ENCODE peak calls at places on chromosome 14, in five cellular contexts. B is GM20000, A is psoas muscle, Y is lower leg skin, C is astrocyte of the spinal cord. G is an unnamed sample.

GRCh38 chr14:49489341-49489740 is 96.8 kb downstream of the RPS29 start:
- DNase-seq in B (no peak), A (no peak), Y (no peak), C (no peak), G (no peak)

GRCh38 chr14:44846232-44846824 is 115.4 kb downstream of the KLHL28 start:
- DNase-seq in B (peak; percentile 49), A (no peak), Y (no peak), C (peak; percentile 40), G (no peak)

GRCh38 chr14:75238728-75239455 is 39.7 kb upstream of the FOS start:
- DNase-seq in B (no peak), A (peak; percentile 40), Y (no peak), C (peak; percentile 20), G (no peak)

GRCh38 chr14:54565236-54566151 is 1.4 kb upstream of the SAMD4A start:
- DNase-seq in B (peak; percentile 94), A (peak; percentile 96), Y (peak; percentile 99), C (peak; percentile 94), G (peak; percentile 96)

GRCh38 chr14:98470663-98471062 is 801.3 kb downstream of the BCL11B start:
- DNase-seq in B (no peak), A (no peak), Y (no peak), C (no peak), G (no peak)

GRCh38 chr14:100159107-100159864 is at the start of gene DEGS2:
- DNase-seq in B (peak; percentile 92), A (no peak), Y (no peak), C (no peak), G (no peak)

GRCh38 chr14:56490379-56490778 is 89.2 kb upstream of the TMEM260 start:
- DNase-seq in B (peak; percentile 25), A (no peak), Y (no peak), C (peak; percentile 51), G (no peak)

GRCh38 chr14:51454351-51454750 is 197.4 kb upstream of the FRMD6 start:
- DNase-seq in B (no peak), A (no peak), Y (no peak), C (no peak), G (no peak)

GRCh38 chr14:77059276-77059934 is 30.9 kb upstream of the IRF2BPL start:
- DNase-seq in B (no peak), A (peak; percentile 68), Y (no peak), C (peak; percentile 93), G (no peak)

GRCh38 chr14:76705214-76705613 is 56.1 kb upstream of the VASH1 start:
- DNase-seq in B (no peak), A (no peak), Y (peak; percentile 56), C (no peak), G (peak; percentile 34)

GRCh38 chr14:68785817-68786490 is 6.9 kb downstream of the ZFP36L1 start:
- DNase-seq in B (no peak), A (no peak), Y (peak; percentile 84), C (peak; percentile 75), G (no peak)

GRCh38 chr14:54703724-54704123 is 136.8 kb downstream of the SAMD4A start:
- DNase-seq in B (no peak), A (no peak), Y (no peak), C (no peak), G (no peak)

GRCh38 chr14:22565391-22565945 is 23.6 kb downstream of the DAD1 start:
- DNase-seq in B (no peak), A (no peak), Y (no peak), C (no peak), G (no peak)

GRCh38 chr14:101250948-101251811 is 310.1 kb upstream of the DIO3 start:
- DNase-seq in B (no peak), A (no peak), Y (no peak), C (no peak), G (peak; percentile 84)

GRCh38 chr14:20548414-20549158 is 12.3 kb downstream of the RNASE9 start:
- DNase-seq in B (no peak), A (no peak), Y (no peak), C (no peak), G (no peak)

GRCh38 chr14:29821665-29822429 is 105.8 kb downstream of the PRKD1 start:
- DNase-seq in B (no peak), A (no peak), Y (no peak), C (no peak), G (no peak)

GRCh38 chr14:99543369-99543768 is 60.6 kb downstream of the CCDC85C start:
- DNase-seq in B (no peak), A (no peak), Y (no peak), C (no peak), G (no peak)

GRCh38 chr14:61925732-61926445 is 163.7 kb downstream of the SNAPC1 start:
- DNase-seq in B (no peak), A (no peak), Y (no peak), C (peak; percentile 16), G (no peak)

GRCh38 chr14:44979740-44980346 is 17.9 kb downstream of the TOGARAM1 start:
- DNase-seq in B (no peak), A (peak; percentile 33), Y (no peak), C (no peak), G (no peak)

GRCh38 chr14:76868453-76869170 is 42.4 kb downstream of the LRRC74A start:
- DNase-seq in B (no peak), A (no peak), Y (no peak), C (no peak), G (no peak)

GRCh38 chr14:100221419-100222218 is 17.3 kb upstream of the YY1 start:
- DNase-seq in B (peak; percentile 72), A (no peak), Y (peak; percentile 87), C (peak; percentile 72), G (no peak)

GRCh38 chr14:77607741-77608302 is 8.6 kb downstream of the SPTLC2 start:
- DNase-seq in B (no peak), A (no peak), Y (no peak), C (no peak), G (no peak)

GRCh38 chr14:99872786-99873440 is 79.7 kb downstream of the EML1 start:
- DNase-seq in B (no peak), A (no peak), Y (no peak), C (peak; percentile 33), G (no peak)

GRCh38 chr14:84225243-84225642 is 1304.7 kb upstream of the FLRT2 start:
- DNase-seq in B (no peak), A (no peak), Y (no peak), C (no peak), G (no peak)

GRCh38 chr14:67420102-67420739 is 8.3 kb upstream of the PLEK2 start:
- DNase-seq in B (no peak), A (no peak), Y (no peak), C (no peak), G (no peak)

GRCh38 chr14:92649934-92650545 is 98.4 kb downstream of the LGMN start:
- DNase-seq in B (no peak), A (peak; percentile 56), Y (peak; percentile 91), C (peak; percentile 51), G (no peak)

GRCh38 chr14:98210045-98210678 is 1061.8 kb downstream of the BCL11B start:
- DNase-seq in B (no peak), A (no peak), Y (no peak), C (peak; percentile 2), G (no peak)

GRCh38 chr14:68297871-68298468 is 478.4 kb downstream of the RAD51B start:
- DNase-seq in B (no peak), A (no peak), Y (no peak), C (peak; percentile 54), G (no peak)

GRCh38 chr14:93480867-93481266 is 50.1 kb downstream of the UNC79 start:
- DNase-seq in B (no peak), A (no peak), Y (no peak), C (no peak), G (no peak)

GRCh38 chr14:72812292-72812851 is 81.5 kb downstream of the DPF3 start:
- DNase-seq in B (no peak), A (peak; percentile 84), Y (no peak), C (no peak), G (no peak)

GRCh38 chr14:89214221-89214965 is 202.6 kb downstream of the FOXN3 start:
- DNase-seq in B (no peak), A (peak; percentile 55), Y (peak; percentile 90), C (peak; percentile 46), G (no peak)
- TF ChIP-seq CTCF in B (no peak), A (peak; percentile 19), Y (no peak), C (peak; percentile 2), G (no peak)

GRCh38 chr14:104521816-104522745 is 57.5 kb upstream of the C14orf180 start:
- DNase-seq in B (no peak), A (no peak), Y (peak; percentile 70), C (no peak), G (peak; percentile 79)
- TF ChIP-seq CTCF in B (no peak), A (no peak), Y (no peak), C (no peak), G (no peak)

DNA sequence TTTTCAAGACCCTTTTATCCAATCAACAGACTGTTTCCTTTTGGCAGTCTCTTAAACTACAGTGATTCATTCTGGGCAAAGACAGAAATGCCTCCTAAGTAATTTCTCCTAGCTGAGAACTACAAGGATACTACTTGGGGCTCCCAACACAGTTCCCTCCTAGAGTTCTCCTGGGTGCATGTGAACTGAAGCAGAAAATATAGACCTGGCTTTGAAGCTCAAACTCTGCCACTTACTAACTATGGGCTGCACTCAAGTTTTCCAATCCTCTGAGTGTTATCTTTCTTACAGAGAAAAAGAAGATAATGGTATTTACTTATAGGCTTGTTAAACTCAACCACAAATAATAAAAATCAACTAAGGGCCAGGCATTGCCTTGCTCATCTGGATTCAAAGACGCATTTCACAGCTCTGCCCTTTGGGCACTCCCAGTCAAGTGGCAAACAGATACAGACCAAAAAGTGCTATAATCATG is 97.6 kb downstream of the EFCAB11 start:
- DNase-seq in B (no peak), A (no peak), Y (no peak), C (peak; percentile 52), G (no peak)
- TF ChIP-seq CTCF in B (no peak), A (no peak), Y (no peak), C (no peak), G (no peak)

GRCh38 chr14:105166571-105167302 is 1.8 kb downstream of the JAG2 start:
- DNase-seq in B (no peak), A (no peak), Y (no peak), C (no peak), G (no peak)

GRCh38 chr14:105168093-105168420 is 519 bp downstream of the JAG2 start:
- DNase-seq in B (no peak), A (no peak), Y (no peak), C (no peak), G (no peak)

GRCh38 chr14:105168979-105169507 is 467 bp upstream of the JAG2 start:
- DNase-seq in B (no peak), A (no peak), Y (no peak), C (no peak), G (no peak)

GRCh38 chr14:105168496-105168978 is at the start of gene JAG2:
- DNase-seq in B (peak; percentile 78), A (peak; percentile 68), Y (no peak), C (no peak), G (no peak)

DNA sequence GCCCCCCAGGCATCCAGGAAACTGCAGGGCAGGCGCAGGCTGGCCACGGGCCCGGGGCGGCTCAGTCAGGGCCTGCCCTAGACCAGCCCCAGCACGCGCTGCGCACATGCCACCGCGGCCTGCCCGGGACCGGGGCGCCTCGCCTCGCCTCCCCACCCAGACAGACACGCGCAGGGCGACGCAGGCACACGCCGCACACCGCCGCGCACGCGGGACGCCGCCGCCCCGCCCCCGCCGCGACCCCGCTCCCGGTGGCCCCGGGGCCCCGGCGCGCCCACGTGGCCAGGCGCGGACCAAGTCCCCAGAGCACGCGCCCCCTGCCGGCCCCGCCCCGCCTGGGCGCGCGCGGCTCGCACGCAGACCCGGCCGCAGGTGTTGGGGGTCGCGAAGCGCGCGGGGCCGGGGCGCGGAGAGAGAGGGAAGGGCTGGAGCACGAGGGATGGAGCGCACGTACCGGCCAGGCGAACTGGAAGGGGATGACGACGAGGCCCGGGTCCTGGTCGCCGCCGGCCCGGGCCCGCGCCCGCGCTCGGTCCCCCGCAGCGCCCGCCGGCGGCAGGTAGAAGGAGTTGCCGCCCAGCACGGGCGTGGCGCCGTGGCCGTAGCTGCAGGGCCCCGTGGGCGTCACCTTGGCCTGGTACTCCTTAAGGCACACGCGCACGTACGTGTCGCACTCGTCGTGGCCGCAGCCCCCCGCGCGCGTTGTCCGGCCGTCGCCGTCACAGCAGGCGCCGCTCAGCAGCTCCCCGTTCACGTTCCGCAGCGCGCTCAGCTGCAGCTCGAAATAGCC is 1.1 kb downstream of the JAG2 start:
- DNase-seq in B (no peak), A (no peak), Y (no peak), C (no peak), G (no peak)
- TF ChIP-seq CTCF in B (no peak), A (peak; percentile 23), Y (no peak), C (no peak), G (peak; percentile 15)

G was measured in osteocyte.